ENCODE peak calls at places on chromosomes 5 and 9, in seven cellular contexts. One of them, this sample, is unnamed.

GRCh38 chr9:112569186-112569585 is 82.6 kb downstream of the KIAA1958 start:
- DNase-seq in HCT116: no peak
- DNase-seq in H1: no peak
- DNase-seq in HepG2: no peak
- DNase-seq in GM12878: no peak
- DNase-seq in SK-N-SH: no peak
- DNase-seq in K562: no peak
- DNase-seq in this sample: no peak

GRCh38 chr5:80414113-80414512 is 6.2 kb downstream of the ZFYVE16 start:
- DNase-seq in HCT116: no peak
- DNase-seq in H1: no peak
- DNase-seq in HepG2: no peak
- DNase-seq in GM12878: no peak
- DNase-seq in SK-N-SH: no peak
- DNase-seq in K562: no peak
- DNase-seq in this sample: no peak

GRCh38 chr5:58188287-58188651 is 271.6 kb downstream of the PLK2 start:
- DNase-seq in HCT116: peak
- DNase-seq in H1: no peak
- DNase-seq in HepG2: peak
- DNase-seq in GM12878: no peak
- DNase-seq in SK-N-SH: no peak
- DNase-seq in K562: no peak
- DNase-seq in this sample: peak

GRCh38 chr5:150152636-150153462 is 2.8 kb downstream of the PDGFRB start:
- DNase-seq in HCT116: no peak
- DNase-seq in H1: no peak
- DNase-seq in HepG2: no peak
- DNase-seq in GM12878: no peak
- DNase-seq in SK-N-SH: peak
- DNase-seq in K562: no peak
- DNase-seq in this sample: no peak

GRCh38 chr5:93296338-93296737 is 284.7 kb downstream of the NR2F1-AS1 start:
- DNase-seq in HCT116: no peak
- DNase-seq in H1: no peak
- DNase-seq in HepG2: no peak
- DNase-seq in GM12878: no peak
- DNase-seq in SK-N-SH: no peak
- DNase-seq in K562: no peak
- DNase-seq in this sample: no peak

GRCh38 chr9:79551586-79551985 is 20.2 kb upstream of the TLE4 start:
- DNase-seq in HCT116: no peak
- DNase-seq in H1: no peak
- DNase-seq in HepG2: no peak
- DNase-seq in GM12878: no peak
- DNase-seq in SK-N-SH: no peak
- DNase-seq in K562: no peak
- DNase-seq in this sample: no peak

GRCh38 chr5:80956272-80956671 is 3.9 kb upstream of the RASGRF2 start:
- DNase-seq in HCT116: no peak
- DNase-seq in H1: no peak
- DNase-seq in HepG2: no peak
- DNase-seq in GM12878: no peak
- DNase-seq in SK-N-SH: no peak
- DNase-seq in K562: no peak
- DNase-seq in this sample: no peak

GRCh38 chr9:91338681-91339080 is 23.0 kb downstream of the AUH start:
- DNase-seq in HCT116: no peak
- DNase-seq in H1: no peak
- DNase-seq in HepG2: no peak
- DNase-seq in GM12878: no peak
- DNase-seq in SK-N-SH: no peak
- DNase-seq in K562: no peak
- DNase-seq in this sample: no peak

GRCh38 chr5:1950096-1950707 is 67.5 kb upstream of the IRX4 start:
- DNase-seq in HCT116: no peak
- DNase-seq in H1: no peak
- DNase-seq in HepG2: no peak
- DNase-seq in GM12878: no peak
- DNase-seq in SK-N-SH: no peak
- DNase-seq in K562: no peak
- DNase-seq in this sample: no peak

GRCh38 chr9:73093016-73093739 is 58.5 kb upstream of the ANXA1 start:
- DNase-seq in HCT116: no peak
- DNase-seq in H1: no peak
- DNase-seq in HepG2: no peak
- DNase-seq in GM12878: no peak
- DNase-seq in SK-N-SH: no peak
- DNase-seq in K562: no peak
- DNase-seq in this sample: no peak

GRCh38 chr5:173602423-173602822 is 14.0 kb downstream of the BOD1 start:
- DNase-seq in HCT116: no peak
- DNase-seq in H1: no peak
- DNase-seq in HepG2: no peak
- DNase-seq in GM12878: no peak
- DNase-seq in SK-N-SH: no peak
- DNase-seq in K562: no peak
- DNase-seq in this sample: no peak

GRCh38 chr5:72541501-72542235 is 34.5 kb upstream of the ZNF366 start:
- DNase-seq in HCT116: no peak
- DNase-seq in H1: no peak
- DNase-seq in HepG2: no peak
- DNase-seq in GM12878: no peak
- DNase-seq in SK-N-SH: peak
- DNase-seq in K562: no peak
- DNase-seq in this sample: no peak

GRCh38 chr5:160398806-160399205 is 1.0 kb downstream of the FAM200C start:
- DNase-seq in HCT116: no peak
- DNase-seq in H1: no peak
- DNase-seq in HepG2: no peak
- DNase-seq in GM12878: no peak
- DNase-seq in SK-N-SH: no peak
- DNase-seq in K562: no peak
- DNase-seq in this sample: no peak

GRCh38 chr5:148880696-148881095 is 54.3 kb downstream of the ADRB2 start:
- DNase-seq in HCT116: no peak
- DNase-seq in H1: no peak
- DNase-seq in HepG2: no peak
- DNase-seq in GM12878: no peak
- DNase-seq in SK-N-SH: no peak
- DNase-seq in K562: no peak
- DNase-seq in this sample: peak

GRCh38 chr5:134127376-134127861 is 12.9 kb downstream of the TCF7 start:
- DNase-seq in HCT116: no peak
- DNase-seq in H1: no peak
- DNase-seq in HepG2: no peak
- DNase-seq in GM12878: peak
- DNase-seq in SK-N-SH: no peak
- DNase-seq in K562: no peak
- DNase-seq in this sample: no peak

GRCh38 chr5:54742417-54742889 is 224.9 kb downstream of the SNX18 start:
- DNase-seq in HCT116: no peak
- DNase-seq in H1: no peak
- DNase-seq in HepG2: no peak
- DNase-seq in GM12878: no peak
- DNase-seq in SK-N-SH: no peak
- DNase-seq in K562: peak
- DNase-seq in this sample: peak

GRCh38 chr5:54739371-54739770 is 221.8 kb downstream of the SNX18 start:
- DNase-seq in HCT116: no peak
- DNase-seq in H1: no peak
- DNase-seq in HepG2: no peak
- DNase-seq in GM12878: no peak
- DNase-seq in SK-N-SH: no peak
- DNase-seq in K562: no peak
- DNase-seq in this sample: no peak

GRCh38 chr5:54740141-54740540 is 222.6 kb downstream of the SNX18 start:
- DNase-seq in HCT116: no peak
- DNase-seq in H1: no peak
- DNase-seq in HepG2: no peak
- DNase-seq in GM12878: no peak
- DNase-seq in SK-N-SH: no peak
- DNase-seq in K562: no peak
- DNase-seq in this sample: no peak

GRCh38 chr5:54743581-54743980 is 226.0 kb downstream of the SNX18 start:
- DNase-seq in HCT116: no peak
- DNase-seq in H1: no peak
- DNase-seq in HepG2: no peak
- DNase-seq in GM12878: no peak
- DNase-seq in SK-N-SH: no peak
- DNase-seq in K562: no peak
- DNase-seq in this sample: no peak

GRCh38 chr5:54741711-54742110 is 224.2 kb downstream of the SNX18 start:
- DNase-seq in HCT116: no peak
- DNase-seq in H1: no peak
- DNase-seq in HepG2: no peak
- DNase-seq in GM12878: no peak
- DNase-seq in SK-N-SH: no peak
- DNase-seq in K562: no peak
- DNase-seq in this sample: no peak
- TF ChIP-seq JUND in HCT116: no peak
- TF ChIP-seq JUND in H1: no peak
- TF ChIP-seq JUND in HepG2: no peak
- TF ChIP-seq JUND in GM12878: no peak
- TF ChIP-seq JUND in SK-N-SH: no peak
- TF ChIP-seq JUND in K562: no peak
- TF ChIP-seq JUND in this sample: no peak

GRCh38 chr5:178983728-178984127 is 11.4 kb downstream of the GRM6 start:
- DNase-seq in HCT116: no peak
- DNase-seq in H1: no peak
- DNase-seq in HepG2: no peak
- DNase-seq in GM12878: no peak
- DNase-seq in SK-N-SH: no peak
- DNase-seq in K562: no peak
- DNase-seq in this sample: no peak

GRCh38 chr5:178982941-178983340 is 12.2 kb downstream of the GRM6 start:
- DNase-seq in HCT116: no peak
- DNase-seq in H1: no peak
- DNase-seq in HepG2: no peak
- DNase-seq in GM12878: no peak
- DNase-seq in SK-N-SH: no peak
- DNase-seq in K562: no peak
- DNase-seq in this sample: no peak

GRCh38 chr5:178981381-178981780 is 13.7 kb downstream of the GRM6 start:
- DNase-seq in HCT116: no peak
- DNase-seq in H1: no peak
- DNase-seq in HepG2: no peak
- DNase-seq in GM12878: no peak
- DNase-seq in SK-N-SH: no peak
- DNase-seq in K562: no peak
- DNase-seq in this sample: no peak

GRCh38 chr5:178986326-178986960 is 8.7 kb downstream of the GRM6 start:
- DNase-seq in HCT116: no peak
- DNase-seq in H1: no peak
- DNase-seq in HepG2: no peak
- DNase-seq in GM12878: no peak
- DNase-seq in SK-N-SH: no peak
- DNase-seq in K562: no peak
- DNase-seq in this sample: no peak

DNA sequence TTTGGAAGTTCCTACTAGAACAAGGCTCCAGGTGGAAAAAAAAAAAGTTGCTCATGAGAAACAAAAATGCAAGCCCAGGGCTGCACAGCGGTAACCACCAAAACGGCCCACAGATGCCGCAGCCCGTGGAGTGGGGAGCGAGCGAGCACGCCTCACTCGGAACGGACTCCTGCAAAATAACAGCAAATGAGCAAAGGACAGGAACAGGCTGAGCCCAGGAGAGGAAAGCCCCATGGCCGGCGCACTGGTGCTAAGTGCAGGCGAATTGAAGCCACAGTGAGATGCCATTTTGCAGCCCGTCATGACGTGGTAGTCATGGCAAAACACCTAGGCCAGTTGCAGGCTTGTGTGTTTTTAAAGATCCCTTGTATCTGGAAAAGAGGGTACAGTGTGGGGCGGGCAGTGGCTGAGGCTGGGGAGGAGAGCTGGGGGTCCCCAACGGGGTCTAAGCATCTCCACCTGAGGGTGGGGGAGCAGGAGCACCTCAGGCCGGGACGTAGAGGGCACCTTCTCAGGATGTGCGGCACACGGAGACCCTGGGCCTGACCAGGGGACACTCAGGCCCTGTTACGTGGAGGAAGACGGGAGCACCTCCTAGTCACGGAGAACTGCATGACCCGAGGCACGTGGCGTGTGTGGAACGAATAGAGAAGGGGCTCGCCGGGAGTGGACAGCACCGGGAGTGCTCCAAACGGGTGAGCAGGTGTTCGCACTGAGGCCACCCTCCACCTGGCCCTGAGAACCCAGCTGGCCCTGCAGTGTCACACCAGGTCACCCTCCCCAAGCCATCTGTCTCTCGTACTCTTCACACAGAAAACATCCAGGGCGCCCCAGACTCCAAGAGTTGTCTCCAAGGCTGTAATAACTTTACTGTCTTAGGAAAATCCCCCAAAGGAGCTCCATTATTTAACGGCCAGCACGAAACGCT is 10.7 kb downstream of the GRM6 start:
- DNase-seq in HCT116: no peak
- DNase-seq in H1: no peak
- DNase-seq in HepG2: no peak
- DNase-seq in GM12878: no peak
- DNase-seq in SK-N-SH: no peak
- DNase-seq in K562: no peak
- DNase-seq in this sample: no peak
- TF ChIP-seq JUND in HCT116: no peak
- TF ChIP-seq JUND in H1: no peak
- TF ChIP-seq JUND in HepG2: no peak
- TF ChIP-seq JUND in GM12878: no peak
- TF ChIP-seq JUND in SK-N-SH: no peak
- TF ChIP-seq JUND in K562: no peak
- TF ChIP-seq JUND in this sample: no peak

GRCh38 chr9:100167176-100167575 is 68.1 kb downstream of the INVS start:
- DNase-seq in HCT116: no peak
- DNase-seq in H1: no peak
- DNase-seq in HepG2: no peak
- DNase-seq in GM12878: no peak
- DNase-seq in SK-N-SH: no peak
- DNase-seq in K562: no peak
- DNase-seq in this sample: no peak

GRCh38 chr9:100170556-100170955 is 71.5 kb downstream of the INVS start:
- DNase-seq in HCT116: no peak
- DNase-seq in H1: no peak
- DNase-seq in HepG2: no peak
- DNase-seq in GM12878: no peak
- DNase-seq in SK-N-SH: no peak
- DNase-seq in K562: no peak
- DNase-seq in this sample: no peak

GRCh38 chr9:100167912-100168775 is 69.1 kb downstream of the INVS start:
- DNase-seq in HCT116: no peak
- DNase-seq in H1: no peak
- DNase-seq in HepG2: no peak
- DNase-seq in GM12878: no peak
- DNase-seq in SK-N-SH: no peak
- DNase-seq in K562: no peak
- DNase-seq in this sample: no peak

GRCh38 chr9:100170085-100170484 is 71.0 kb downstream of the INVS start:
- DNase-seq in HCT116: no peak
- DNase-seq in H1: no peak
- DNase-seq in HepG2: no peak
- DNase-seq in GM12878: no peak
- DNase-seq in SK-N-SH: no peak
- DNase-seq in K562: no peak
- DNase-seq in this sample: no peak
- TF ChIP-seq JUND in HCT116: no peak
- TF ChIP-seq JUND in H1: no peak
- TF ChIP-seq JUND in HepG2: no peak
- TF ChIP-seq JUND in GM12878: no peak
- TF ChIP-seq JUND in SK-N-SH: no peak
- TF ChIP-seq JUND in K562: no peak
- TF ChIP-seq JUND in this sample: no peak

GRCh38 chr9:82031538-82032280 is 43.1 kb downstream of the SPATA31D1 start:
- DNase-seq in HCT116: peak
- DNase-seq in H1: no peak
- DNase-seq in HepG2: peak
- DNase-seq in GM12878: no peak
- DNase-seq in SK-N-SH: no peak
- DNase-seq in K562: no peak
- DNase-seq in this sample: peak
- TF ChIP-seq JUND in HCT116: no peak
- TF ChIP-seq JUND in H1: no peak
- TF ChIP-seq JUND in HepG2: no peak
- TF ChIP-seq JUND in GM12878: no peak
- TF ChIP-seq JUND in SK-N-SH: peak
- TF ChIP-seq JUND in K562: no peak
- TF ChIP-seq JUND in this sample: no peak

This sample was measured in T47D.